ENCODE peak calls at places on chromosome 9, in four cellular contexts. One of them, this sample, is unnamed.

GRCh38 chr9:2158111-2158610 is 143.0 kb downstream of the SMARCA2 start:
- DNase-seq in hypothalamus: no peak
- DNase-seq in Peyer's patch: peak
- DNase-seq in A172: peak
- DNase-seq in this sample: peak

GRCh38 chr9:8266861-8267260 is 467.3 kb upstream of the DMAC1 start:
- DNase-seq in hypothalamus: no peak
- DNase-seq in Peyer's patch: no peak
- DNase-seq in A172: no peak
- DNase-seq in this sample: no peak

GRCh38 chr9:84493284-84493947 is 152.9 kb upstream of the SLC28A3 start:
- DNase-seq in hypothalamus: no peak
- DNase-seq in Peyer's patch: no peak
- DNase-seq in A172: no peak
- DNase-seq in this sample: no peak

GRCh38 chr9:3040761-3041160 is 196.9 kb upstream of the PUM3 start:
- DNase-seq in hypothalamus: no peak
- DNase-seq in Peyer's patch: no peak
- DNase-seq in A172: peak
- DNase-seq in this sample: no peak

GRCh38 chr9:3023449-3023848 is 179.6 kb upstream of the PUM3 start:
- DNase-seq in hypothalamus: no peak
- DNase-seq in Peyer's patch: no peak
- DNase-seq in A172: no peak
- DNase-seq in this sample: no peak

GRCh38 chr9:92713528-92713927 is 43.6 kb upstream of the IPPK start:
- DNase-seq in hypothalamus: no peak
- DNase-seq in Peyer's patch: no peak
- DNase-seq in A172: no peak
- DNase-seq in this sample: no peak

GRCh38 chr9:37026085-37026935 is 7.8 kb downstream of the PAX5 start:
- DNase-seq in hypothalamus: no peak
- DNase-seq in Peyer's patch: no peak
- DNase-seq in A172: no peak
- DNase-seq in this sample: no peak

GRCh38 chr9:75935606-75936005 is 45.1 kb downstream of the PCSK5 start:
- DNase-seq in hypothalamus: no peak
- DNase-seq in Peyer's patch: no peak
- DNase-seq in A172: no peak
- DNase-seq in this sample: no peak

GRCh38 chr9:77277719-77278118 is 100.4 kb downstream of the VPS13A start:
- DNase-seq in hypothalamus: no peak
- DNase-seq in Peyer's patch: no peak
- DNase-seq in A172: no peak
- DNase-seq in this sample: no peak

GRCh38 chr9:125428060-125428481 is 166.4 kb downstream of the GAPVD1 start:
- DNase-seq in hypothalamus: no peak
- DNase-seq in Peyer's patch: no peak
- DNase-seq in A172: peak
- DNase-seq in this sample: peak

GRCh38 chr9:120712539-120713031 is 1.7 kb downstream of the MEGF9 start:
- DNase-seq in hypothalamus: peak
- DNase-seq in Peyer's patch: no peak
- DNase-seq in A172: no peak
- DNase-seq in this sample: peak

GRCh38 chr9:123322771-123323481 is 33.1 kb upstream of the CRB2 start:
- DNase-seq in hypothalamus: no peak
- DNase-seq in Peyer's patch: peak
- DNase-seq in A172: no peak
- DNase-seq in this sample: no peak

GRCh38 chr9:92666236-92666635 is 3.7 kb downstream of the IPPK start:
- DNase-seq in hypothalamus: no peak
- DNase-seq in Peyer's patch: peak
- DNase-seq in A172: no peak
- DNase-seq in this sample: no peak

GRCh38 chr9:80185112-80185738 is 613.5 kb downstream of the TLE4 start:
- DNase-seq in hypothalamus: no peak
- DNase-seq in Peyer's patch: no peak
- DNase-seq in A172: no peak
- DNase-seq in this sample: no peak

GRCh38 chr9:134454386-134454978 is 128.2 kb downstream of the RXRA start:
- DNase-seq in hypothalamus: no peak
- DNase-seq in Peyer's patch: no peak
- DNase-seq in A172: peak
- DNase-seq in this sample: no peak

GRCh38 chr9:133242991-133243390 is 32.0 kb downstream of the ABO start:
- DNase-seq in hypothalamus: no peak
- DNase-seq in Peyer's patch: no peak
- DNase-seq in A172: no peak
- DNase-seq in this sample: no peak

GRCh38 chr9:126038790-126039189 is 287.8 kb upstream of the MVB12B start:
- DNase-seq in hypothalamus: no peak
- DNase-seq in Peyer's patch: no peak
- DNase-seq in A172: no peak
- DNase-seq in this sample: no peak

GRCh38 chr9:78005231-78006002 is 26.2 kb downstream of the GNAQ start:
- DNase-seq in hypothalamus: no peak
- DNase-seq in Peyer's patch: no peak
- DNase-seq in A172: no peak
- DNase-seq in this sample: no peak

GRCh38 chr9:137534256-137535119 is 15.7 kb downstream of the PNPLA7 start:
- DNase-seq in hypothalamus: peak
- DNase-seq in Peyer's patch: no peak
- DNase-seq in A172: peak
- DNase-seq in this sample: peak

GRCh38 chr9:131203438-131204219 is 72.7 kb downstream of the FAM78A start:
- DNase-seq in hypothalamus: no peak
- DNase-seq in Peyer's patch: no peak
- DNase-seq in A172: no peak
- DNase-seq in this sample: no peak

GRCh38 chr9:5563417-5563815 is 53.1 kb downstream of the PDCD1LG2 start:
- DNase-seq in hypothalamus: no peak
- DNase-seq in Peyer's patch: no peak
- DNase-seq in A172: no peak
- DNase-seq in this sample: no peak

GRCh38 chr9:116980582-116980981 is 293.5 kb downstream of the TRIM32 start:
- DNase-seq in hypothalamus: no peak
- DNase-seq in Peyer's patch: no peak
- DNase-seq in A172: no peak
- DNase-seq in this sample: no peak

GRCh38 chr9:128555180-128555721 is 2.9 kb downstream of the SPTAN1 start:
- DNase-seq in hypothalamus: peak
- DNase-seq in Peyer's patch: no peak
- DNase-seq in A172: peak
- DNase-seq in this sample: no peak

GRCh38 chr9:127418037-127418471 is 6.1 kb upstream of the ZNF79 start:
- DNase-seq in hypothalamus: no peak
- DNase-seq in Peyer's patch: no peak
- DNase-seq in A172: peak
- DNase-seq in this sample: peak

GRCh38 chr9:93302586-93303257 is 118.8 kb downstream of the WNK2 start:
- DNase-seq in hypothalamus: no peak
- DNase-seq in Peyer's patch: peak
- DNase-seq in A172: peak
- DNase-seq in this sample: peak

GRCh38 chr9:33619666-33620404 is 95.8 kb downstream of the ANKRD18B start:
- DNase-seq in hypothalamus: no peak
- DNase-seq in Peyer's patch: no peak
- DNase-seq in A172: peak
- DNase-seq in this sample: peak

GRCh38 chr9:69028754-69029153 is 6.8 kb upstream of the FXN start:
- DNase-seq in hypothalamus: no peak
- DNase-seq in Peyer's patch: no peak
- DNase-seq in A172: no peak
- DNase-seq in this sample: no peak

GRCh38 chr9:20042312-20042711 is 253.5 kb upstream of the SLC24A2 start:
- DNase-seq in hypothalamus: no peak
- DNase-seq in Peyer's patch: no peak
- DNase-seq in A172: no peak
- DNase-seq in this sample: no peak

GRCh38 chr9:567128-567745 is 274.3 kb upstream of the DMRT1 start:
- DNase-seq in hypothalamus: no peak
- DNase-seq in Peyer's patch: no peak
- DNase-seq in A172: no peak
- DNase-seq in this sample: peak

GRCh38 chr9:105419981-105420597 is 27.7 kb upstream of the FSD1L start:
- DNase-seq in hypothalamus: no peak
- DNase-seq in Peyer's patch: no peak
- DNase-seq in A172: no peak
- DNase-seq in this sample: no peak

GRCh38 chr9:106846307-106846706 is 16.7 kb upstream of the ZNF462 start:
- DNase-seq in hypothalamus: no peak
- DNase-seq in Peyer's patch: no peak
- DNase-seq in A172: no peak
- DNase-seq in this sample: no peak

GRCh38 chr9:88551546-88552137 is 16.7 kb downstream of the NXNL2 start:
- DNase-seq in hypothalamus: no peak
- DNase-seq in Peyer's patch: no peak
- DNase-seq in A172: no peak
- DNase-seq in this sample: no peak

This sample was measured in OCI-M1.